ENCODE peak calls at places on chromosomes 3 and 15, in nine cellular contexts. M, K, S, Q, O, A, J, F and W are unnamed samples.

GRCh38 chr3:72591522-72592421 is 256.5 kb downstream of the SHQ1 start:
- DNase-seq in O (peak), Q (peak), M (peak), A (peak), K (peak), F (no peak), S (peak), J (peak), W (peak)

GRCh38 chr3:126456766-126457388 is 18.8 kb downstream of the ZXDC start:
- DNase-seq in S (no peak), O (no peak), F (no peak), K (no peak), M (no peak), J (no peak), A (no peak), Q (peak), W (peak)

GRCh38 chr3:127200086-127200691 is 7.3 kb downstream of the PRR23E start:
- DNase-seq in S (no peak), F (no peak), M (no peak), Q (no peak), O (no peak), J (no peak), A (no peak), K (no peak), W (no peak)

GRCh38 chr3:127787071-127787490 is 35.2 kb downstream of the MGLL start:
- DNase-seq in O (no peak), J (no peak), A (no peak), K (no peak), Q (peak), M (no peak), F (peak), S (peak), W (peak)

GRCh38 chr3:66723231-66723630 is 222.4 kb upstream of the LRIG1 start:
- DNase-seq in O (no peak), Q (no peak), S (no peak), K (no peak), A (peak), M (no peak), F (no peak), J (no peak), W (no peak)

GRCh38 chr15:89419370-89419984 is 76.9 kb downstream of the RHCG start:
- DNase-seq in Q (no peak), M (peak), J (peak), A (no peak), K (no peak), O (no peak), S (peak), F (no peak), W (peak)

GRCh38 chr3:122577409-122578028 is at the start of gene PARP15:
- DNase-seq in A (no peak), K (no peak), J (peak), F (no peak), O (no peak), S (peak), M (peak), Q (peak), W (no peak)

GRCh38 chr3:171620825-171621434 is 160.7 kb upstream of the TNIK start:
- DNase-seq in Q (no peak), K (no peak), A (peak), J (no peak), S (no peak), F (no peak), O (no peak), M (peak), W (no peak)